ENCODE peak calls at places on chromosome 22, in four cellular contexts. L is cardiac muscle cell, K is stomach, R is SJSA1. D is an unnamed sample.
A peak's percentile ranks its signal among the peaks of the same experiment; 100 is the strongest.

GRCh38 chr22:21042978-21043855 is 2.5 kb upstream of the LRRC74B start:
- DNase-seq in L (no peak), R (no peak), K (no peak), D (no peak)

GRCh38 chr22:46009730-46010129 is 32.8 kb upstream of the WNT7B start:
- DNase-seq in R (no peak), K (no peak), L (no peak), D (no peak)

GRCh38 chr22:30969532-30970355 is 679 bp downstream of the TUG1 start:
- DNase-seq in R (no peak), K (peak; percentile 31), L (no peak), D (peak; percentile 43)

GRCh38 chr22:45320326-45320976 is 10.7 kb downstream of the FAM118A start:
- DNase-seq in L (no peak), K (no peak), R (peak; percentile 71), D (no peak)

GRCh38 chr22:21573293-21573734 is 5.8 kb downstream of the UBE2L3 start:
- DNase-seq in R (no peak), K (no peak), L (no peak), D (no peak)

GRCh38 chr22:23180893-23181762 is 819 bp downstream of the BCR start:
- DNase-seq in L (peak; percentile 30), K (no peak), R (no peak), D (peak; percentile 43)

GRCh38 chr22:32395107-32395506 is 16.9 kb downstream of the RTCB start:
- DNase-seq in K (no peak), L (no peak), R (no peak), D (peak; percentile 8)

GRCh38 chr22:25210831-25211230 is 8.6 kb upstream of the CRYBB2 start:
- DNase-seq in K (no peak), L (no peak), R (no peak), D (no peak)

GRCh38 chr22:30426395-30427353 is 1.1 kb downstream of the MTFP1 start:
- DNase-seq in L (peak; percentile 72), K (peak; percentile 92), R (peak; percentile 81), D (peak; percentile 86)

GRCh38 chr22:24380220-24381218 is 46.9 kb upstream of the ADORA2A start:
- DNase-seq in K (no peak), R (no peak), L (no peak), D (no peak)

GRCh38 chr22:44702479-44703219 is 645 bp downstream of the PRR5 start:
- DNase-seq in R (peak; percentile 64), L (peak; percentile 74), K (peak; percentile 40), D (peak; percentile 31)

GRCh38 chr22:25113316-25113721 is 86.3 kb upstream of the CRYBB3 start:
- DNase-seq in K (peak; percentile 41), R (no peak), L (no peak), D (no peak)

GRCh38 chr22:47802446-47802845 is 1040.0 kb downstream of the TBC1D22A start:
- DNase-seq in R (no peak), K (no peak), L (no peak), D (no peak)

GRCh38 chr22:40416267-40416570 is 45.8 kb downstream of the SGSM3 start:
- DNase-seq in K (no peak), L (no peak), R (no peak), D (no peak)
- H3K4me1 ChIP-seq in K (peaks cover 30% of the 10 kb centered on the region), L (no peaks in the 10 kb centered on the region), R (no peaks in the 10 kb centered on the region), D (peaks cover 19% of the 10 kb centered on the region)

GRCh38 chr22:43296279-43296902 is 46.8 kb downstream of the SCUBE1 start:
- DNase-seq in R (no peak), L (no peak), K (no peak), D (no peak)
- H3K27ac ChIP-seq in R (no peak overlapping the region), L (no peak overlapping the region), K (peak overlapping the region; percentile 54), D (no peak overlapping the region)

DNA sequence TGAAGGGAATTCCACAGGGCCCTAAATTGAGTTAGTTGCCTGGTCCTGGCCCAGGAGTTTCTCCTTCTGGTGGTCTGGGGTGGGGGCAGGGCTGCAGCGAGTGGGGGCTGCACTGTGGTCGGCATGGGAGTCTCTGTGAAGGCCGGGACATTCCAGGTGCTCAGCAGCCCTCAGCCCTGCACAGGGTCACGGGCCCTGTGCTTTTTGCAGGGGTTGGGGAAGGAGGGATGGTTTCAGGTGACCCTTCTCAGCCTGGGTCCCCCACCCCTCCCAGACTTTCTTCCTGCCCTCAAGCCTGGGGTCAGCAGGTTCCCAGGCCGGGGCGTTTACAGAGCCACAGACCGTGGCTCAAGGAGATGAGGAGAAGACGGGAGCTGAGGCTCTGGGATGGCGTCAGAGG is 7.8 kb downstream of the EMID1 start:
- DNase-seq in R (no peak), K (no peak), L (no peak), D (no peak)
- H3K4me1 ChIP-seq in R (no peaks in the 10 kb centered on the region), K (peaks cover 14% of the 10 kb centered on the region), L (no peaks in the 10 kb centered on the region), D (no peaks in the 10 kb centered on the region)

DNA sequence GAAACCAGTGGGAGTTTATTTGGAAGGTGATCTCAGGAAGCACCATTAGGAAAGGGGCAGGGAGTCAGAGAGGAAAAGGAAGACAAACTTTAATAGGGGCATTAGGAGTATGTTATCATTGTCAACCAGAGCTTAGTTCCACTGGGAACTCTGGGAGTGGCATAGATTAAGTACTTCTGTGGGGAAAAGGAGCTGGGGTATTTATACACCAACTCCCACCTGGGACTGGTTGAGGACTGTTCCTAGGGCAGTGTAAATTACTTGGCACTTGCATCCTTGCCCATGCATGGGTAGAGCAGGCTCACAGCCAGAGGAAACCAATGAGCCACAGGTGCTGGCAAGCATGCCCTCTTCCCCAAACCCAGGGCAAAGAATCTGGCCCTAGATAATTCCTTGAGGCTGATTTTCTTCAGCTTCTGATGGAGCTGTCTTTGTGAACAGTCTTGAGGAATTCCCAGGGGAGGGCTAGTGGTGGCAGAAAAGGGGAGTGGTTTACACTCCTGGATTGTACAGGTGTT is 541.2 kb downstream of the MIAT start:
- DNase-seq in R (no peak), L (no peak), K (no peak), D (no peak)
- H3K27ac ChIP-seq in R (no peak overlapping the region), L (no peak overlapping the region), K (no peak overlapping the region), D (no peak overlapping the region)

GRCh38 chr22:50243704-50244419 is 961 bp downstream of the TUBGCP6 start:
- DNase-seq in R (peak; percentile 19), L (no peak), K (no peak), D (no peak)
- H3K4me1 ChIP-seq in R (peaks cover 19% of the 10 kb centered on the region), L (peaks cover 22% of the 10 kb centered on the region), K (peaks cover 74% of the 10 kb centered on the region), D (peaks cover 65% of the 10 kb centered on the region)

GRCh38 chr22:17536269-17536668 is 27.0 kb upstream of the SLC25A18 start:
- DNase-seq in R (no peak), K (no peak), L (no peak), D (no peak)
- H3K27ac ChIP-seq in R (no peak overlapping the region), K (no peak overlapping the region), L (no peak overlapping the region), D (no peak overlapping the region)

GRCh38 chr22:38866399-38867123 is 5.5 kb downstream of the CBX6 start:
- DNase-seq in R (no peak), K (no peak), L (no peak), D (no peak)
- H3K4me1 ChIP-seq in R (peaks cover 6% of the 10 kb centered on the region), K (peaks cover 68% of the 10 kb centered on the region), L (peaks cover 9% of the 10 kb centered on the region), D (peaks cover 33% of the 10 kb centered on the region)

GRCh38 chr22:36077261-36077660 is 48.6 kb upstream of the RBFOX2 start:
- DNase-seq in K (no peak), L (no peak), R (no peak), D (no peak)

GRCh38 chr22:36075230-36075629 is 46.6 kb upstream of the RBFOX2 start:
- DNase-seq in L (no peak), K (no peak), R (no peak), D (no peak)

GRCh38 chr22:36079041-36079440 is 50.4 kb upstream of the RBFOX2 start:
- DNase-seq in R (no peak), K (no peak), L (no peak), D (no peak)

GRCh38 chr22:36073476-36073875 is 44.9 kb upstream of the RBFOX2 start:
- DNase-seq in L (no peak), R (no peak), K (no peak), D (no peak)

DNA sequence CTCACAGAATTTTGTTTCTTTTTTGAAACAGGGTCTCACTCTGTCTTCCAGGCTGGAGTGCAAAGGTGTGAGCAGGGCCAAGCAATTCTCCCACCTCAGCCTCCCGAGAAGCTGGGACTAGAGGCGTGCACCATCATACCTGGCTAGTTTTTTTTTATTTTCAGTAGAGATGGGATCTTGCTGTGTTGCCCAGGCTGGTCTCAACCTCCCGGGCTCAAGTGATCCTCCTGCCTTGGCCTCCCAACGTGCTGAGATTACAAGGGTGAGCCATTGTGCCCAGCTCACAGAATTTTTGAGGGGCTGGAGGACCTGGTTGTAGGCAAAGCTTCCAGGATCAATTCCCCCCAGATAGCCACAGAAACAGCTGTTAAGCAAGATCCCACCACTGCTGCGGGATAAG is 47.1 kb upstream of the RBFOX2 start:
- DNase-seq in K (no peak), L (no peak), R (no peak), D (no peak)
- H3K27ac ChIP-seq in K (no peak overlapping the region), L (no peak overlapping the region), R (no peak overlapping the region), D (no peak overlapping the region)

D was measured in CD4-positive, CD25-positive, alpha-beta regulatory T cell.